ENCODE peak calls at places on chromosomes 1 and 21, in four cellular contexts. One of them, this sample, is unnamed.

GRCh38 chr1:176617881-176618280 is 154.9 kb downstream of the PAPPA2 start:
- DNase-seq in upper lobe of right lung: no peak
- DNase-seq in HCT116: no peak
- DNase-seq in AG10803: peak
- DNase-seq in this sample: no peak

GRCh38 chr21:43884012-43884860 is 19.2 kb downstream of the AGPAT3 start:
- DNase-seq in upper lobe of right lung: peak
- DNase-seq in HCT116: peak
- DNase-seq in AG10803: no peak
- DNase-seq in this sample: no peak

GRCh38 chr1:172399369-172400072 is 21.0 kb upstream of the C1orf105 start:
- DNase-seq in upper lobe of right lung: no peak
- DNase-seq in HCT116: peak
- DNase-seq in AG10803: peak
- DNase-seq in this sample: peak

GRCh38 chr1:158028956-158029355 is 35.5 kb downstream of the KIRREL1 start:
- DNase-seq in upper lobe of right lung: no peak
- DNase-seq in HCT116: no peak
- DNase-seq in AG10803: peak
- DNase-seq in this sample: peak

GRCh38 chr1:102715150-102715549 is 393.2 kb downstream of the COL11A1 start:
- DNase-seq in upper lobe of right lung: no peak
- DNase-seq in HCT116: no peak
- DNase-seq in AG10803: no peak
- DNase-seq in this sample: no peak

GRCh38 chr1:113760102-113760804 is 967 bp upstream of the PHTF1 start:
- DNase-seq in upper lobe of right lung: no peak
- DNase-seq in HCT116: no peak
- DNase-seq in AG10803: no peak
- DNase-seq in this sample: no peak

GRCh38 chr1:35441926-35442579 is 115.2 kb downstream of the KIAA0319L start:
- DNase-seq in upper lobe of right lung: no peak
- DNase-seq in HCT116: no peak
- DNase-seq in AG10803: no peak
- DNase-seq in this sample: no peak

GRCh38 chr1:101051688-101052638 is 26.4 kb upstream of the DPH5 start:
- DNase-seq in upper lobe of right lung: no peak
- DNase-seq in HCT116: no peak
- DNase-seq in AG10803: no peak
- DNase-seq in this sample: no peak

GRCh38 chr1:82001345-82001744 is 200.6 kb downstream of the ADGRL2 start:
- DNase-seq in upper lobe of right lung: no peak
- DNase-seq in HCT116: no peak
- DNase-seq in AG10803: no peak
- DNase-seq in this sample: no peak

GRCh38 chr21:44074315-44074958 is 32.8 kb upstream of the PWP2 start:
- DNase-seq in upper lobe of right lung: no peak
- DNase-seq in HCT116: no peak
- DNase-seq in AG10803: no peak
- DNase-seq in this sample: no peak

GRCh38 chr1:192867180-192867579 is 58.3 kb downstream of the RGS2 start:
- DNase-seq in upper lobe of right lung: no peak
- DNase-seq in HCT116: no peak
- DNase-seq in AG10803: no peak
- DNase-seq in this sample: no peak

GRCh38 chr1:231385118-231385748 is 36.9 kb downstream of the EGLN1 start:
- DNase-seq in upper lobe of right lung: no peak
- DNase-seq in HCT116: no peak
- DNase-seq in AG10803: no peak
- DNase-seq in this sample: no peak

GRCh38 chr1:35377553-35377952 is 109.0 kb downstream of the ZMYM4 start:
- DNase-seq in upper lobe of right lung: no peak
- DNase-seq in HCT116: no peak
- DNase-seq in AG10803: peak
- DNase-seq in this sample: no peak

GRCh38 chr1:25744140-25744581 is 55.8 kb upstream of the SELENON start:
- DNase-seq in upper lobe of right lung: peak
- DNase-seq in HCT116: peak
- DNase-seq in AG10803: peak
- DNase-seq in this sample: peak

GRCh38 chr21:39096754-39097153 is 86.5 kb downstream of the PSMG1 start:
- DNase-seq in upper lobe of right lung: no peak
- DNase-seq in HCT116: no peak
- DNase-seq in AG10803: no peak
- DNase-seq in this sample: no peak
- TF ChIP-seq CTCF in upper lobe of right lung: no peak
- TF ChIP-seq CTCF in HCT116: no peak
- TF ChIP-seq CTCF in AG10803: no peak
- TF ChIP-seq CTCF in this sample: no peak

GRCh38 chr1:6026095-6026809 is 19.4 kb upstream of the KCNAB2 start:
- DNase-seq in upper lobe of right lung: peak
- DNase-seq in HCT116: peak
- DNase-seq in AG10803: peak
- DNase-seq in this sample: no peak
- H3K4me3 ChIP-seq in upper lobe of right lung: peak
- H3K4me3 ChIP-seq in HCT116: peak
- H3K4me3 ChIP-seq in AG10803: no peak
- H3K4me3 ChIP-seq in this sample: no peak

GRCh38 chr21:35338281-35338680 is 289.2 kb upstream of the RUNX1 start:
- DNase-seq in upper lobe of right lung: no peak
- DNase-seq in HCT116: no peak
- DNase-seq in AG10803: no peak
- DNase-seq in this sample: no peak

GRCh38 chr21:35337573-35337972 is 288.5 kb upstream of the RUNX1 start:
- DNase-seq in upper lobe of right lung: no peak
- DNase-seq in HCT116: no peak
- DNase-seq in AG10803: no peak
- DNase-seq in this sample: no peak

GRCh38 chr21:35335951-35336446 is 286.9 kb upstream of the RUNX1 start:
- DNase-seq in upper lobe of right lung: no peak
- DNase-seq in HCT116: no peak
- DNase-seq in AG10803: no peak
- DNase-seq in this sample: no peak

GRCh38 chr21:35333831-35334593 is 284.9 kb upstream of the RUNX1 start:
- DNase-seq in upper lobe of right lung: peak
- DNase-seq in HCT116: no peak
- DNase-seq in AG10803: peak
- DNase-seq in this sample: no peak

GRCh38 chr21:35336534-35336933 is 287.4 kb upstream of the RUNX1 start:
- DNase-seq in upper lobe of right lung: no peak
- DNase-seq in HCT116: no peak
- DNase-seq in AG10803: peak
- DNase-seq in this sample: no peak
- TF ChIP-seq CTCF in upper lobe of right lung: no peak
- TF ChIP-seq CTCF in HCT116: no peak
- TF ChIP-seq CTCF in AG10803: no peak
- TF ChIP-seq CTCF in this sample: no peak

GRCh38 chr1:150160964-150161626 is 11.4 kb downstream of the PLEKHO1 start:
- DNase-seq in upper lobe of right lung: no peak
- DNase-seq in HCT116: no peak
- DNase-seq in AG10803: no peak
- DNase-seq in this sample: no peak
- H3K4me3 ChIP-seq in upper lobe of right lung: no peak
- H3K4me3 ChIP-seq in HCT116: no peak
- H3K4me3 ChIP-seq in AG10803: no peak
- H3K4me3 ChIP-seq in this sample: no peak

GRCh38 chr21:32641715-32642698 is 29.8 kb upstream of the CFAP298 start:
- DNase-seq in upper lobe of right lung: no peak
- DNase-seq in HCT116: no peak
- DNase-seq in AG10803: no peak
- DNase-seq in this sample: no peak

GRCh38 chr21:32648165-32648564 is 36.0 kb upstream of the CFAP298 start:
- DNase-seq in upper lobe of right lung: no peak
- DNase-seq in HCT116: no peak
- DNase-seq in AG10803: no peak
- DNase-seq in this sample: no peak

GRCh38 chr21:32645261-32646182 is 33.3 kb upstream of the CFAP298 start:
- DNase-seq in upper lobe of right lung: peak
- DNase-seq in HCT116: no peak
- DNase-seq in AG10803: no peak
- DNase-seq in this sample: no peak
- TF ChIP-seq CTCF in upper lobe of right lung: no peak
- TF ChIP-seq CTCF in HCT116: no peak
- TF ChIP-seq CTCF in AG10803: no peak
- TF ChIP-seq CTCF in this sample: no peak

DNA sequence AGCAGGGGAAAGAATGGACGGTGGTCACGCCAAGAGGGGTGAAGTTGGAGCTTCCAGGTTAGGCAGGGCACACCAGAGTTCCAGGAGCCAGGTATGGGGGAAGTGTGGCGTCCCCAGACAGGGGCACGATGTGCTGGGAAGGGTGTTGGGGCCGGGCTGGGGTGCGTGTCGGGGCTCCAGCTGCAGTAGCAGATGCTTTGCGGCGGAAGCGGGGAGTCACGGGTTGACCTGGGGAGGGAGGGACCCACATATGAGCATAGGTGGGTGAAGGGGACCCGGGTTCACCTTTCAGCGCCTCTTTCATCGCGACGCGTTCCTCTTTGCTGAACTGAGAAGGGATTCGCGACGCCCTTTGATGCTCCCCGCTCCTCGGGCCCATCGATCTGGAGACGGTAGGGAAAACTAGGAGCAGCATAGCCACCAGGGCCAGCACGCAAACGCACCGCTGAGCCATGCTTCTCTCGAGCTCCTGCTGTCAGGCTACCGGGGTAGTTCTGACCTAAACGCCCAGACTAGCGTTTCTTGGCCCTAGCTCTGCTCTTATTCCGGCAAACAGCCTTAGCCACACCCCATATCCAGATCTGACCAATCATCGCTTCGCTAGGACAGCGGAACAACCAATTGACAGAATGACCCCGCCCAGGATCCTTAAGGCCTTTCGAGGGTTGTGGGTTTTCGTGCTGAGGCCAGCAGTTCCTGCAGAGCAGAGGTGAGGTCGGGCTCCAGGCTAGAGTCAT is at the start of gene PM20D1:
- DNase-seq in upper lobe of right lung: peak
- DNase-seq in HCT116: no peak
- DNase-seq in AG10803: peak
- DNase-seq in this sample: no peak
- H3K4me3 ChIP-seq in upper lobe of right lung: peak
- H3K4me3 ChIP-seq in HCT116: no peak
- H3K4me3 ChIP-seq in AG10803: peak
- H3K4me3 ChIP-seq in this sample: no peak

GRCh38 chr1:153195216-153195615 is 8.0 kb upstream of the LELP1 start:
- DNase-seq in upper lobe of right lung: no peak
- DNase-seq in HCT116: no peak
- DNase-seq in AG10803: no peak
- DNase-seq in this sample: no peak
- TF ChIP-seq CTCF in upper lobe of right lung: no peak
- TF ChIP-seq CTCF in HCT116: no peak
- TF ChIP-seq CTCF in AG10803: no peak
- TF ChIP-seq CTCF in this sample: no peak

GRCh38 chr1:14944471-14944981 is 209.0 kb upstream of the TMEM51 start:
- DNase-seq in upper lobe of right lung: no peak
- DNase-seq in HCT116: no peak
- DNase-seq in AG10803: no peak
- DNase-seq in this sample: no peak
- H3K4me3 ChIP-seq in upper lobe of right lung: no peak
- H3K4me3 ChIP-seq in HCT116: no peak
- H3K4me3 ChIP-seq in AG10803: no peak
- H3K4me3 ChIP-seq in this sample: no peak

GRCh38 chr1:154998201-154998780 is 4.3 kb upstream of the ZBTB7B start:
- DNase-seq in upper lobe of right lung: peak
- DNase-seq in HCT116: no peak
- DNase-seq in AG10803: no peak
- DNase-seq in this sample: no peak
- TF ChIP-seq CTCF in upper lobe of right lung: no peak
- TF ChIP-seq CTCF in HCT116: no peak
- TF ChIP-seq CTCF in AG10803: peak
- TF ChIP-seq CTCF in this sample: no peak

GRCh38 chr21:29888437-29888836 is 51.4 kb downstream of the GRIK1 start:
- DNase-seq in upper lobe of right lung: no peak
- DNase-seq in HCT116: no peak
- DNase-seq in AG10803: peak
- DNase-seq in this sample: no peak
- H3K4me3 ChIP-seq in upper lobe of right lung: no peak
- H3K4me3 ChIP-seq in HCT116: no peak
- H3K4me3 ChIP-seq in AG10803: no peak
- H3K4me3 ChIP-seq in this sample: no peak